ENCODE peak calls at places on chromosomes 6 and 20, in four cellular contexts. Q is HCT116, B is left lobe of liver, O is fibroblast of lung. C is an unnamed sample.

GRCh38 chr20:12327205-12327604 is 409.5 kb downstream of the BTBD3 start:
- DNase-seq in Q (no peak), B (peak), O (no peak), C (no peak)

GRCh38 chr6:110944681-110945151 is 13.8 kb upstream of the GTF3C6 start:
- DNase-seq in Q (peak), B (no peak), O (peak), C (peak)

GRCh38 chr20:48599748-48600469 is 227.9 kb downstream of the PREX1 start:
- DNase-seq in Q (no peak), B (no peak), O (no peak), C (no peak)

GRCh38 chr20:51631011-51631950 is 88.8 kb upstream of the NFATC2 start:
- DNase-seq in Q (peak), B (no peak), O (peak), C (peak)

GRCh38 chr20:63977392-63978276 is 1.8 kb downstream of the SAMD10 start:
- DNase-seq in Q (no peak), B (no peak), O (peak), C (no peak)

GRCh38 chr6:31652925-31653724 is 664 bp upstream of the BAG6 start:
- DNase-seq in Q (no peak), B (no peak), O (no peak), C (peak)

GRCh38 chr20:64040231-64041039 is 4.5 kb downstream of the C20orf204 start:
- DNase-seq in Q (no peak), B (no peak), O (no peak), C (no peak)

GRCh38 chr6:30769088-30769852 is 24.9 kb upstream of the IER3 start:
- DNase-seq in Q (peak), B (no peak), O (peak), C (peak)

GRCh38 chr6:36838896-36839818 is at the start of gene CPNE5:
- DNase-seq in Q (no peak), B (no peak), O (no peak), C (no peak)

GRCh38 chr20:36306557-36307411 is 645 bp downstream of the DLGAP4 start:
- DNase-seq in Q (no peak), B (no peak), O (no peak), C (no peak)

GRCh38 chr6:136772685-136773472 is 19.4 kb downstream of the MAP3K5 start:
- DNase-seq in Q (no peak), B (no peak), O (no peak), C (no peak)

GRCh38 chr20:62305765-62306431 is 3.1 kb downstream of the ADRM1 start:
- DNase-seq in Q (no peak), B (no peak), O (no peak), C (no peak)

GRCh38 chr20:46808565-46808964 is 86.1 kb upstream of the EYA2 start:
- DNase-seq in Q (no peak), B (no peak), O (no peak), C (no peak)

GRCh38 chr20:21520702-21521595 is 7.1 kb upstream of the NKX2-2 start:
- DNase-seq in Q (no peak), B (no peak), O (no peak), C (no peak)

GRCh38 chr6:67606905-67607828 is 1027.9 kb upstream of the ADGRB3 start:
- DNase-seq in Q (no peak), B (no peak), O (peak), C (no peak)

GRCh38 chr6:16602035-16602434 is 159.2 kb downstream of the ATXN1 start:
- DNase-seq in Q (no peak), B (no peak), O (no peak), C (no peak)

GRCh38 chr6:170152111-170152926 is 138.6 kb downstream of the DLL1 start:
- DNase-seq in Q (no peak), B (no peak), O (no peak), C (no peak)

GRCh38 chr6:136593748-136594490 is 43.7 kb upstream of the MAP7 start:
- DNase-seq in Q (peak), B (no peak), O (peak), C (peak)

GRCh38 chr20:63693975-63694595 is 2.4 kb upstream of the TNFRSF6B start:
- DNase-seq in Q (no peak), B (no peak), O (no peak), C (no peak)

GRCh38 chr6:169779092-169779815 is 27.8 kb downstream of the ERMARD start:
- DNase-seq in Q (no peak), B (no peak), O (no peak), C (no peak)

GRCh38 chr6:26272171-26272631 is 92.8 kb upstream of the BTN3A2 start:
- DNase-seq in Q (no peak), B (peak), O (no peak), C (no peak)

GRCh38 chr6:131060311-131060710 is 2.7 kb downstream of the EPB41L2 start:
- DNase-seq in Q (no peak), B (no peak), O (no peak), C (no peak)

GRCh38 chr6:232896-233640 is 59.2 kb upstream of the DUSP22 start:
- DNase-seq in Q (no peak), B (no peak), O (no peak), C (no peak)

C was measured in H4.